ENCODE peak calls at places on chromosomes 2 and 18, in six cellular contexts. One of them, this sample, is unnamed.

GRCh38 chr2:30608643-30609042 is 161.6 kb downstream of the LCLAT1 start:
- DNase-seq in dermis blood vessel endothelial cell: no peak
- DNase-seq in ELR: peak; percentile 6
- DNase-seq in pancreas: no peak
- DNase-seq in tibial nerve: no peak
- DNase-seq in T-helper 1 cell: no peak
- DNase-seq in this sample: no peak

GRCh38 chr2:207352978-207353377 is 176.8 kb upstream of the CREB1 start:
- DNase-seq in dermis blood vessel endothelial cell: peak; percentile 37
- DNase-seq in ELR: no peak
- DNase-seq in pancreas: no peak
- DNase-seq in tibial nerve: no peak
- DNase-seq in T-helper 1 cell: no peak
- DNase-seq in this sample: peak; percentile 39

GRCh38 chr2:172404824-172405223 is 22.6 kb upstream of the ITGA6 start:
- DNase-seq in dermis blood vessel endothelial cell: peak; percentile 79
- DNase-seq in ELR: peak; percentile 83
- DNase-seq in pancreas: no peak
- DNase-seq in tibial nerve: no peak
- DNase-seq in T-helper 1 cell: no peak
- DNase-seq in this sample: no peak

GRCh38 chr18:78701753-78702409 is 277.7 kb upstream of the SALL3 start:
- DNase-seq in dermis blood vessel endothelial cell: no peak
- DNase-seq in ELR: no peak
- DNase-seq in pancreas: no peak
- DNase-seq in tibial nerve: no peak
- DNase-seq in T-helper 1 cell: no peak
- DNase-seq in this sample: no peak

GRCh38 chr2:192498747-192499146 is 304.0 kb upstream of the TMEFF2 start:
- DNase-seq in dermis blood vessel endothelial cell: no peak
- DNase-seq in ELR: no peak
- DNase-seq in pancreas: no peak
- DNase-seq in tibial nerve: no peak
- DNase-seq in T-helper 1 cell: no peak
- DNase-seq in this sample: no peak

GRCh38 chr2:214410918-214411554 is at the start of gene VWC2L:
- DNase-seq in dermis blood vessel endothelial cell: peak; percentile 52
- DNase-seq in ELR: peak; percentile 82
- DNase-seq in pancreas: peak; percentile 64
- DNase-seq in tibial nerve: peak; percentile 17
- DNase-seq in T-helper 1 cell: peak; percentile 1
- DNase-seq in this sample: peak; percentile 37

GRCh38 chr2:196239622-196240587 is 68.5 kb upstream of the STK17B start:
- DNase-seq in dermis blood vessel endothelial cell: peak; percentile 95
- DNase-seq in ELR: peak; percentile 96
- DNase-seq in pancreas: no peak
- DNase-seq in tibial nerve: no peak
- DNase-seq in T-helper 1 cell: peak; percentile 70
- DNase-seq in this sample: no peak

GRCh38 chr2:84704505-84705244 is 176.2 kb downstream of the TRABD2A start:
- DNase-seq in dermis blood vessel endothelial cell: no peak
- DNase-seq in ELR: no peak
- DNase-seq in pancreas: no peak
- DNase-seq in tibial nerve: no peak
- DNase-seq in T-helper 1 cell: no peak
- DNase-seq in this sample: no peak

GRCh38 chr2:128734521-128735295 is 416.0 kb upstream of the HS6ST1 start:
- DNase-seq in dermis blood vessel endothelial cell: peak; percentile 50
- DNase-seq in ELR: peak; percentile 3
- DNase-seq in pancreas: no peak
- DNase-seq in tibial nerve: no peak
- DNase-seq in T-helper 1 cell: no peak
- DNase-seq in this sample: no peak

This sample was measured in ovary.